ENCODE peak calls at places on chromosomes 2 and 18, in five cellular contexts. C is astrocyte of the spinal cord, U is thyroid gland, L is colonic mucosa, D is cardiac fibroblast. J is an unnamed sample.

GRCh38 chr18:13382683-13382989 is 164.1 kb downstream of the LDLRAD4 start:
- DNase-seq in D (no peak), U (no peak), C (no peak), L (no peak), J (no peak)

GRCh38 chr2:119483896-119484718 is 40.2 kb downstream of the SCTR start:
- DNase-seq in D (no peak), C (no peak), L (no peak), U (no peak), J (no peak)

GRCh38 chr2:179898873-179899272 is 37.5 kb upstream of the ZNF385B start:
- DNase-seq in U (no peak), D (peak; percentile 34), C (peak; percentile 28), L (peak; percentile 40), J (no peak)

GRCh38 chr2:214261683-214262082 is 149.2 kb upstream of the VWC2L start:
- DNase-seq in D (no peak), U (no peak), L (no peak), C (no peak), J (no peak)

GRCh38 chr2:159895258-159896209 is 97.5 kb upstream of the CD302 start:
- DNase-seq in D (no peak), L (no peak), C (no peak), U (peak; percentile 33), J (no peak)

GRCh38 chr2:230778350-230779140 is 65.9 kb downstream of the CAB39 start:
- DNase-seq in C (peak; percentile 78), D (peak; percentile 58), U (no peak), L (no peak), J (no peak)

GRCh38 chr2:127067620-127068350 is 39.2 kb downstream of the BIN1 start:
- DNase-seq in L (peak; percentile 88), U (peak; percentile 92), C (peak; percentile 62), D (peak; percentile 78), J (no peak)

GRCh38 chr2:95333056-95333455 is 35.9 kb downstream of the KCNIP3 start:
- DNase-seq in D (no peak), U (no peak), C (no peak), L (no peak), J (no peak)

GRCh38 chr2:47195149-47195548 is 40.0 kb upstream of the STPG4 start:
- DNase-seq in U (no peak), D (peak; percentile 46), L (no peak), C (peak; percentile 43), J (no peak)

GRCh38 chr2:100786297-100786658 is 33.7 kb upstream of the NPAS2 start:
- DNase-seq in D (peak; percentile 73), C (peak; percentile 91), L (peak; percentile 38), U (peak; percentile 89), J (peak; percentile 47)

GRCh38 chr2:57893800-57894199 is 152.8 kb upstream of the VRK2 start:
- DNase-seq in D (no peak), C (no peak), U (no peak), L (no peak), J (no peak)

GRCh38 chr2:240892361-240892760 is 3.6 kb downstream of the MAB21L4 start:
- DNase-seq in D (no peak), U (no peak), C (no peak), L (no peak), J (no peak)

GRCh38 chr2:191656792-191657191 is 21.1 kb upstream of the NABP1 start:
- DNase-seq in L (no peak), C (no peak), D (no peak), U (no peak), J (no peak)

GRCh38 chr18:23932385-23933067 is 82.0 kb upstream of the TTC39C start:
- DNase-seq in C (no peak), D (no peak), L (no peak), U (no peak), J (no peak)

GRCh38 chr2:99066075-99066557 is 75.4 kb upstream of the C2orf15 start:
- DNase-seq in D (peak; percentile 60), U (no peak), C (peak; percentile 48), L (no peak), J (no peak)

GRCh38 chr18:80200171-80200931 is 47.0 kb downstream of the PARD6G start:
- DNase-seq in L (no peak), U (no peak), D (no peak), C (no peak), J (no peak)

GRCh38 chr2:96116424-96116878 is at the start of gene ADRA2B:
- DNase-seq in D (peak; percentile 34), L (peak; percentile 88), C (peak; percentile 3), U (peak; percentile 78), J (no peak)

GRCh38 chr2:184577741-184578140 is 20.6 kb upstream of the ZNF804A start:
- DNase-seq in D (no peak), U (no peak), C (no peak), L (no peak), J (no peak)

GRCh38 chr2:102117488-102117887 is 25.1 kb upstream of the IL1R1 start:
- DNase-seq in D (peak; percentile 52), U (peak; percentile 49), L (no peak), C (no peak), J (no peak)

GRCh38 chr2:213086566-213086965 is 64.8 kb downstream of the IKZF2 start:
- DNase-seq in L (no peak), C (no peak), U (no peak), D (peak; percentile 42), J (no peak)

GRCh38 chr2:73703675-73704074 is 33.5 kb downstream of the TPRKB start:
- DNase-seq in C (no peak), L (no peak), D (no peak), U (no peak), J (no peak)

GRCh38 chr2:84991404-84992151 is 20.6 kb downstream of the KCMF1 start:
- DNase-seq in L (no peak), C (peak; percentile 52), U (no peak), D (peak; percentile 66), J (peak; percentile 39)

GRCh38 chr18:8045890-8046289 is 478.8 kb downstream of the PTPRM start:
- DNase-seq in C (no peak), U (no peak), L (no peak), D (no peak), J (no peak)

GRCh38 chr18:37922162-37922561 is 356.6 kb upstream of the CELF4 start:
- DNase-seq in L (no peak), D (no peak), U (no peak), C (peak; percentile 4), J (no peak)

GRCh38 chr18:331231-331771 is 63.5 kb upstream of the THOC1 start:
- DNase-seq in U (no peak), C (peak; percentile 70), L (no peak), D (peak; percentile 51), J (no peak)

GRCh38 chr18:76823574-76823973 is 1.2 kb downstream of the ZNF236 start:
- DNase-seq in L (peak; percentile 37), D (peak; percentile 22), C (peak; percentile 23), U (peak; percentile 22), J (no peak)

GRCh38 chr18:73626221-73626620 is 521.4 kb downstream of the FBXO15 start:
- DNase-seq in L (no peak), D (no peak), C (no peak), U (no peak), J (no peak)

GRCh38 chr18:13539050-13539449 is 187.3 kb downstream of the FAM210A start:
- DNase-seq in L (peak; percentile 67), U (peak; percentile 27), D (no peak), C (no peak), J (no peak)

GRCh38 chr2:235954281-235954680 is 213.9 kb downstream of the GBX2 start:
- DNase-seq in L (no peak), U (no peak), D (no peak), C (no peak), J (no peak)

GRCh38 chr2:124959582-124959981 is 934.5 kb downstream of the CNTNAP5 start:
- DNase-seq in U (no peak), C (peak; percentile 34), D (peak; percentile 23), L (no peak), J (peak; percentile 13)

GRCh38 chr2:56333812-56334485 is 150.2 kb downstream of the CCDC85A start:
- DNase-seq in L (no peak), C (no peak), U (no peak), D (no peak), J (no peak)

GRCh38 chr2:67259581-67260347 is 137.4 kb upstream of the ETAA1 start:
- DNase-seq in C (peak; percentile 80), D (peak; percentile 78), U (no peak), L (peak; percentile 35), J (peak; percentile 81)
- H3K4me3 ChIP-seq in C (no peak overlapping the region), D (no peak overlapping the region), U (no peak overlapping the region), L (no peak overlapping the region), J (no peak overlapping the region)

DNA sequence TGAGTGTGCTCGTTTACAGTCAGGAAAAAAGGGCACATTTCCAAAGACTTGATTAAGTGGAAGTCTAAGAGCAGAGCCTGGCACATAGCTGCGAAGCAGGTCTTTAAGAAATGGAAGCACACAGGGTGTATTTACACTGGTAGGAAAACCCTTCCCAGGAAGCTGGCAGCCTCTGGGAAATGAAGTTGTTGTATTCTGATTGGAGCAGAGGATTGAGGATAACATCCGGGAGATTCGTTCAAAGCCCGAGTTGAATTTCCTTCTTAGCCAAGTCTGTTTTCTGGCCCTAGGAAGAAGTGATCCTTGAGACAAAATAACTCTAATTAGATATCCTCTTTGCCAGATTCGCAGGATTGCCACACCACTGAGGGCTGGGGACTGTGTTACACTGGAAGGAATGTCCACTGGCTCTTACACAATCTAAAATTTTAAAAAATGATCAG is 75.9 kb downstream of the ITGB1BP1 start:
- DNase-seq in D (peak; percentile 89), U (peak; percentile 68), C (no peak), L (peak; percentile 27), J (peak; percentile 37)
- H3K4me3 ChIP-seq in D (no peak overlapping the region), U (no peak overlapping the region), C (no peak overlapping the region), L (no peak overlapping the region), J (no peak overlapping the region)

GRCh38 chr2:39609917-39610316 is 55.8 kb upstream of the TMEM178A start:
- DNase-seq in L (no peak), D (no peak), U (no peak), C (no peak), J (no peak)

GRCh38 chr2:39606585-39606984 is 59.1 kb upstream of the TMEM178A start:
- DNase-seq in L (no peak), U (no peak), C (peak; percentile 68), D (no peak), J (no peak)

GRCh38 chr2:39608212-39608575 is 57.5 kb upstream of the TMEM178A start:
- DNase-seq in D (no peak), L (no peak), U (no peak), C (peak; percentile 11), J (no peak)

GRCh38 chr2:39607538-39608211 is 58.0 kb upstream of the TMEM178A start:
- DNase-seq in D (no peak), U (no peak), L (no peak), C (no peak), J (no peak)

GRCh38 chr2:39608690-39609457 is 56.8 kb upstream of the TMEM178A start:
- DNase-seq in U (no peak), L (no peak), C (no peak), D (peak; percentile 31), J (no peak)
- H3K4me3 ChIP-seq in U (no peak overlapping the region), L (no peak overlapping the region), C (no peak overlapping the region), D (no peak overlapping the region), J (no peak overlapping the region)

GRCh38 chr2:224969095-224969494 is 73.2 kb downstream of the DOCK10 start:
- DNase-seq in C (no peak), U (no peak), D (no peak), L (no peak), J (no peak)

GRCh38 chr2:224969633-224970292 is 72.5 kb downstream of the DOCK10 start:
- DNase-seq in D (no peak), C (no peak), U (no peak), L (no peak), J (no peak)

GRCh38 chr2:224973112-224974016 is 68.9 kb downstream of the DOCK10 start:
- DNase-seq in C (peak; percentile 22), L (peak; percentile 68), U (no peak), D (no peak), J (no peak)

GRCh38 chr2:224970311-224970710 is 72.0 kb downstream of the DOCK10 start:
- DNase-seq in C (no peak), U (no peak), D (no peak), L (no peak), J (no peak)

GRCh38 chr2:224971214-224971613 is 71.1 kb downstream of the DOCK10 start:
- DNase-seq in C (no peak), U (no peak), D (no peak), L (peak; percentile 95), J (no peak)
- H3K4me3 ChIP-seq in C (no peak overlapping the region), U (no peak overlapping the region), D (no peak overlapping the region), L (no peak overlapping the region), J (no peak overlapping the region)

J was measured in skeletal muscle cell.